ENCODE peak calls at places on chromosomes 5 and 9, in four cellular contexts. C is stomach, I is tibial nerve, B is ovary. A is an unnamed sample.
A peak's percentile ranks its signal among the peaks of the same experiment; 100 is the strongest.

GRCh38 chr5:135326296-135327240 is 72.5 kb downstream of the MACROH2A1 start:
- DNase-seq in C (no peak), I (no peak), B (no peak), A (no peak)

GRCh38 chr5:67353500-67353931 is 156.9 kb upstream of the CD180 start:
- DNase-seq in C (no peak), I (no peak), B (no peak), A (peak; percentile 21)

GRCh38 chr5:68960961-68961360 is 132.9 kb upstream of the SLC30A5 start:
- DNase-seq in C (no peak), I (no peak), B (no peak), A (no peak)

GRCh38 chr9:93143830-93144530 is 9.9 kb upstream of the NINJ1 start:
- DNase-seq in C (no peak), I (no peak), B (no peak), A (peak; percentile 42)

GRCh38 chr9:128124873-128125574 is 2.5 kb downstream of the PTGES2 start:
- DNase-seq in C (peak; percentile 82), I (peak; percentile 53), B (peak; percentile 71), A (peak; percentile 87)

GRCh38 chr5:148796931-148797330 is 29.5 kb upstream of the ADRB2 start:
- DNase-seq in C (no peak), I (no peak), B (no peak), A (no peak)

GRCh38 chr9:113999256-114000062 is 78.6 kb downstream of the AMBP start:
- DNase-seq in C (peak; percentile 14), I (no peak), B (no peak), A (no peak)

GRCh38 chr5:124963236-124963929 is 216.9 kb upstream of the ZNF608 start:
- DNase-seq in C (no peak), I (no peak), B (no peak), A (no peak)

GRCh38 chr9:126127591-126127990 is 199.0 kb upstream of the MVB12B start:
- DNase-seq in C (peak; percentile 1), I (no peak), B (no peak), A (no peak)

DNA sequence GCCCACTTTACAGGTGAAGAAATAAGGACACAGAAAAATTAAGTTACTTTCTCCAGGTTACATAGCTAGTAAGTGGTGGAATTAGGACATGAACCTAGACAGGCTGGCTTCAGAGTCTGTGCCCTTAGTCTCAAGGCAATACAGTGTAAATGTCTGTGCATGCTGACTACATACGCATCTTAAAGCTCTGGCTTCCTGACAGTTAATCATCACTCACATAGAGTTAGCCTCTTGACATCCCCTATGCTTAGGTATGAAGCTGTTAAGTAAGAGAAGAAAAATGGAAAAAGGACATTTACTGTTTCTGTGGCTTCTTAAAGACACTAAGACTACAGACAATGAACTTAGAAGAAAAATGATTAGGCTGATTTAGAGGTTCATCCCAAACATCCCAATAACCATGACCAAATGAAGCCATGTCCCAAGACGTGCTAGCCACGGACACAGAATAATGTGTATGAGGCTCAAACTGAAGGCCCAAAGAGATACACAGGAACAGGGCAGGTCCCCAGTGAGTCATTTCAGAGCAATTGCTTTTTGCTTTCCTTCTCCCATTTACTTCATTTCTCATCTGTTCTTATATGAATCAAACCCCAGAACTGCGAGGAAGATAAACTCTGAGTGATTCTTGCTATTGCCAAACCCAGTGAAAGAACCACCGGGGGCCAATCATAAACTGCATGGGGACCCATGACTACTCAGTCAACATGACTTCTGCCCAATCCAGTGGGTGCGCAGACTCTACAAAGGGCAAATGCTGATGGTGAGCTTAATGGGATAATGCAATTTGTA is 100.0 kb upstream of the IFNK start:
- DNase-seq in C (no peak), I (no peak), B (no peak), A (no peak)
- TF ChIP-seq EP300 in C (no peak), I (no peak), B (no peak), A (no peak)

GRCh38 chr5:142357469-142358090 is 32.8 kb upstream of the SPRY4 start:
- DNase-seq in C (no peak), I (no peak), B (no peak), A (no peak)

GRCh38 chr5:142356318-142356715 is 31.5 kb upstream of the SPRY4 start:
- DNase-seq in C (no peak), I (no peak), B (no peak), A (no peak)

GRCh38 chr5:142358121-142358520 is 33.3 kb upstream of the SPRY4 start:
- DNase-seq in C (no peak), I (no peak), B (no peak), A (no peak)

GRCh38 chr5:142358648-142359047 is 33.8 kb upstream of the SPRY4 start:
- DNase-seq in C (no peak), I (no peak), B (no peak), A (no peak)

GRCh38 chr5:142356716-142357468 is 32.1 kb upstream of the SPRY4 start:
- DNase-seq in C (peak; percentile 77), I (peak; percentile 67), B (peak; percentile 81), A (peak; percentile 83)
- TF ChIP-seq POLR2A in C (no peak), I (peak; percentile 18), B (peak; percentile 76), A (no peak)

GRCh38 chr5:139848508-139849100 is 53.0 kb downstream of the PSD2 start:
- DNase-seq in C (no peak), I (no peak), B (peak; percentile 70), A (no peak)

GRCh38 chr5:139845846-139846681 is 50.5 kb downstream of the PSD2 start:
- DNase-seq in C (no peak), I (no peak), B (peak; percentile 22), A (no peak)

GRCh38 chr5:139847091-139847490 is 51.5 kb downstream of the PSD2 start:
- DNase-seq in C (no peak), I (no peak), B (peak; percentile 22), A (no peak)

GRCh38 chr5:139849501-139849900 is 53.9 kb downstream of the PSD2 start:
- DNase-seq in C (no peak), I (no peak), B (peak; percentile 17), A (no peak)

DNA sequence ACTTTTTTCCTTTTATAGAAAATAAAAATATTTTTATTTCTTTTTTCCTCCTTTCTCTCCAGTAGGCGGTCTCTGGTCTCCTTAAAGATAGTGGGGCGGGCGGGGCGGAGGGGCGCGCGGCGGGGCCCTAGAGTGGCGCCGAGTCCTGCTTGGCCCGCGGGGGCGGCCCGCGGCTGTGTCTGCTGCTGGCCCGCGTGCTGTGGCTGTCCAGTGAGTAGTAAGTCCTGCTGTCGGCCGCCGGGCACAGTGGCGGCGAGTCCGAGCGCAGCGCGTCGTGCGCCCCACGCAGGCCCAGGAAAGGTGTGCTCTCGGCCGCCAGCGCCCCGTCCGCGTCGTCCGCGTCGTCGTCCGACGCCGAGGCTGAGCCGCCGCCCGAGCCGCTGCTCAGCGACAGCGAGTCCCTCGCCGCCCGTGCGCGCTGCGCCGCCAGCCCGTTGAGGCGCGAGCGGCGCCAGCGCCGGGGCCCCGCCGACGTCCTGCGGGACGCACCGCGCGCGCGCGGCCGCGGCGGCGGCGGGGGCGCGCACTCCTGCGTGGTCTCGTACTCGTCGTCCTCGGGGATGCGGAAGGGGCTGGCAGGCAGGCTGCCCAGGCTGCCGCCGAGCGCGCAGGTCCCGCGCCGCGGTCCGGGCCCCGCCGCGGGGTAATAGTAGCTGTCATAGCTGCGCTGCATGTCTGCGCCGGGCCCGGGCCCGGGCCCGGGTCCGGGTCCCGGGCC is 52.3 kb downstream of the PSD2 start:
- DNase-seq in C (peak; percentile 67), I (no peak), B (peak; percentile 78), A (peak; percentile 63)
- TF ChIP-seq EP300 in C (no peak), I (no peak), B (no peak), A (no peak)

GRCh38 chr5:85428426-85428934 is 1043.8 kb upstream of the EDIL3 start:
- DNase-seq in C (no peak), I (no peak), B (no peak), A (no peak)
- TF ChIP-seq POLR2A in C (no peak), I (no peak), B (no peak), A (no peak)

DNA sequence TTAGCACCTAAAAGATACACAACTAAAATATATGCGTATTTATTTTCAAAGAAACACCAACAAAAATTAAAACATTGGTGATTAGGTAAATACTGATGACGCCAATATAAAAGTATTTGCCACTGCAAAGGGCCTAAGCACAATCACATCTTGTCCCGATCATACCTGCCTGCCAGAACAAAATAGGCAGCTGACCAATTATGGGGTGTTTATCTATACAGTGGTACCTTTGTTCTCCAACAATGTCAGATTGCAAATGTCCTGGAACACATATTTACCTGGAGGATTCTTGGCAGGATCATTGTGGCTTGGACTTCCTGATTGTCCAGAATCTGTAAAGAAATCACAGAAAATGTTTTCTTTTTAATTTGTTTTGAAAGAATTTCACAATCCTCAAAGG is 134.5 kb downstream of the NFIB start:
- DNase-seq in C (peak; percentile 73), I (no peak), B (no peak), A (peak; percentile 20)
- TF ChIP-seq EP300 in C (no peak), I (peak; percentile 13), B (no peak), A (no peak)

GRCh38 chr9:133142657-133143592 is 20.8 kb downstream of the GBGT1 start:
- DNase-seq in C (peak; percentile 25), I (no peak), B (no peak), A (peak; percentile 68)

GRCh38 chr9:133140174-133140505 is 19.1 kb upstream of the RALGDS start:
- DNase-seq in C (no peak), I (no peak), B (no peak), A (peak; percentile 72)

GRCh38 chr9:133140606-133141005 is 19.6 kb upstream of the RALGDS start:
- DNase-seq in C (no peak), I (no peak), B (no peak), A (no peak)

GRCh38 chr9:133143639-133144141 is 20.0 kb downstream of the GBGT1 start:
- DNase-seq in C (peak; percentile 24), I (no peak), B (no peak), A (no peak)

DNA sequence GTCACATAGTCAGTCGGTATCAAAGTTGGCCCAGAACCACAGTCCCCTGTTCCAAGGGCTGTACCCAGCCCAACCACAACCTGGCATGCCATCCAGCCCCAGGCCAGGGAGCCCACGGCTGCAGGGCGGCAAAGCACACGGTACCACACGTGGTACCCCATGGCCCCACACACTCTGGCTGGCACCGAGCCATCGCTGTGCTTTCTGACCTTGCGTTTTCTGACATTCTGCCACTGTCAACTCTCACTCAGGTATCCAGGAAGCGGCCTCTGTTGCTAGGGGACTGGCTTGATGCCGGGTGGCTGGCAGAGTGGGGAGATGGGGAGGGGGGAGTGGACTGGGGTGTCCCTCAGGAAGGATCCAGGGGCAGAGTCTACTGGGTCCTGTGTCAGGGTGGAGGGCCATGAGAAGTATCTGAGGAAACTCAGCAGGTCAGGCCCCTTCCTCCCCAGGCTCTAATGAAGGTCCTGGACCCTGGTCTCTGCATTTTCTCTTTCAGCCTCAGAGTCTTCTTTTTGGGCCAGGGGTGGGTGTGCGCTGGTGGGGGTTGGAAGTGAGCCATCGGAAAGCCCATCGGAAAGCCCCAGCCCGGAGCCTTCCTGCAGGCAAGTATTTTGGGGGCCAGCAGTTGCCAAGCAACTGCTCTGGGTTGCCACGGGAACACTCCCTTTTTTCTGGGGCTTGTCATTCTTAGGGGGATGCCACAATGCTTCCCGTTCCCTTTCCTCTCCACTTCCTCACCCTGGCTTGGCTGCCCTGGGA is 21.0 kb upstream of the RALGDS start:
- DNase-seq in C (peak; percentile 88), I (no peak), B (no peak), A (peak; percentile 61)
- TF ChIP-seq POLR2A in C (no peak), I (no peak), B (no peak), A (no peak)